ENCODE peak calls at places on chromosomes 7 and 10, in nine cellular contexts. C is AG04450; R is frontal cortex; S is A172; U is fibroblast of pulmonary artery; P is substantia nigra; Z is cardiac fibroblast; N is HEK293T; D is stimulated activated CD4-positive, alpha-beta T cell treated with anti-CD3 and anti-CD28 coated beads, TNF-alpha, amount 100 ng/mL, for 24 hours. Q is an unnamed sample.

GRCh38 chr10:131767716-131768115 is 133.1 kb upstream of the PPP2R2D start:
- DNase-seq in C (no peak), R (no peak), S (no peak), U (no peak), P (no peak), Z (no peak), N (no peak), D (no peak), Q (no peak)

GRCh38 chr7:80896856-80897598 is 21.8 kb downstream of the SEMA3C start:
- DNase-seq in C (no peak), R (no peak), S (peak), U (no peak), P (no peak), Z (no peak), N (no peak), D (no peak), Q (no peak)

GRCh38 chr10:99682752-99683151 is 23.4 kb downstream of the ENTPD7 start:
- DNase-seq in C (no peak), R (no peak), S (peak), U (peak), P (no peak), Z (peak), N (peak), D (no peak), Q (no peak)

GRCh38 chr10:62426086-62426485 is 51.9 kb downstream of the ZNF365 start:
- DNase-seq in C (no peak), R (no peak), S (peak), U (no peak), P (no peak), Z (no peak), N (no peak), D (peak), Q (no peak)

GRCh38 chr10:114284346-114285071 is 45.5 kb downstream of the VWA2 start:
- DNase-seq in C (no peak), R (no peak), S (no peak), U (no peak), P (no peak), Z (no peak), N (no peak), D (no peak), Q (no peak)

GRCh38 chr10:126013489-126014281 is 117.3 kb downstream of the FANK1 start:
- DNase-seq in C (peak), R (no peak), S (peak), U (peak), P (no peak), Z (peak), N (no peak), D (no peak), Q (no peak)

GRCh38 chr10:11594589-11595394 is 16.7 kb downstream of the USP6NL start:
- DNase-seq in C (no peak), R (no peak), S (no peak), U (no peak), P (no peak), Z (no peak), N (no peak), D (no peak), Q (no peak)

GRCh38 chr7:100824499-100825214 is 2.7 kb downstream of the EPHB4 start:
- DNase-seq in C (no peak), R (peak), S (no peak), U (no peak), P (no peak), Z (no peak), N (no peak), D (no peak), Q (no peak)

GRCh38 chr7:74231232-74231590 is 21.4 kb downstream of the LAT2 start:
- DNase-seq in C (no peak), R (no peak), S (no peak), U (no peak), P (peak), Z (no peak), N (no peak), D (no peak), Q (no peak)

GRCh38 chr10:86109421-86109820 is 257.2 kb downstream of the GRID1 start:
- DNase-seq in C (no peak), R (no peak), S (no peak), U (no peak), P (no peak), Z (no peak), N (no peak), D (no peak), Q (no peak)

GRCh38 chr7:108328174-108328651 is 128.0 kb downstream of the NRCAM start:
- DNase-seq in C (no peak), R (no peak), S (no peak), U (no peak), P (no peak), Z (no peak), N (peak), D (no peak), Q (no peak)

GRCh38 chr10:130968964-130969363 is 342.6 kb downstream of the TCERG1L start:
- DNase-seq in C (no peak), R (no peak), S (no peak), U (no peak), P (no peak), Z (no peak), N (no peak), D (no peak), Q (no peak)

GRCh38 chr7:130887182-130888016 is 153.4 kb upstream of the KLF14 start:
- DNase-seq in C (no peak), R (no peak), S (peak), U (peak), P (no peak), Z (peak), N (no peak), D (no peak), Q (no peak)

GRCh38 chr10:44885710-44886109 is 25.4 kb upstream of the TMEM72 start:
- DNase-seq in C (no peak), R (no peak), S (no peak), U (no peak), P (no peak), Z (no peak), N (no peak), D (no peak), Q (no peak)

GRCh38 chr10:9621216-9621615 is 1396.5 kb upstream of the CELF2 start:
- DNase-seq in C (no peak), R (no peak), S (no peak), U (no peak), P (no peak), Z (no peak), N (no peak), D (no peak), Q (no peak)

GRCh38 chr10:82378146-82378545 is 503.2 kb downstream of the NRG3 start:
- DNase-seq in C (no peak), R (no peak), S (peak), U (peak), P (no peak), Z (peak), N (no peak), D (no peak), Q (no peak)

GRCh38 chr10:75051308-75051707 is 60.1 kb upstream of the SAMD8 start:
- DNase-seq in C (no peak), R (no peak), S (no peak), U (no peak), P (no peak), Z (no peak), N (no peak), D (no peak), Q (no peak)

GRCh38 chr7:74032191-74032490 is 4.2 kb downstream of the ELN start:
- DNase-seq in C (no peak), R (no peak), S (peak), U (peak), P (peak), Z (peak), N (no peak), D (no peak), Q (peak)

GRCh38 chr7:4738711-4739527 is 36.5 kb upstream of the AP5Z1 start:
- DNase-seq in C (no peak), R (no peak), S (peak), U (peak), P (peak), Z (peak), N (no peak), D (peak), Q (peak)

GRCh38 chr7:22001345-22002004 is 55.8 kb upstream of the CDCA7L start:
- DNase-seq in C (peak), R (peak), S (peak), U (peak), P (no peak), Z (peak), N (peak), D (no peak), Q (peak)

GRCh38 chr7:32592721-32593120 is 97.4 kb downstream of the AVL9 start:
- DNase-seq in C (no peak), R (no peak), S (no peak), U (no peak), P (no peak), Z (no peak), N (no peak), D (no peak), Q (no peak)

GRCh38 chr7:29102554-29103151 is 43.7 kb downstream of the CPVL start:
- DNase-seq in C (peak), R (no peak), S (peak), U (peak), P (peak), Z (peak), N (peak), D (peak), Q (no peak)

GRCh38 chr7:21051865-21052264 is 265.2 kb upstream of the SP8 start:
- DNase-seq in C (no peak), R (no peak), S (no peak), U (no peak), P (no peak), Z (no peak), N (no peak), D (no peak), Q (no peak)

GRCh38 chr10:79431891-79432831 is 13.3 kb downstream of the ZCCHC24 start:
- DNase-seq in C (no peak), R (no peak), S (no peak), U (no peak), P (no peak), Z (peak), N (no peak), D (no peak), Q (no peak)

GRCh38 chr7:74344128-74344496 is 54.9 kb downstream of the CLIP2 start:
- DNase-seq in C (no peak), R (no peak), S (peak), U (peak), P (no peak), Z (peak), N (no peak), D (no peak), Q (no peak)

GRCh38 chr10:77005901-77006300 is 631.7 kb downstream of the KCNMA1 start:
- DNase-seq in C (no peak), R (no peak), S (no peak), U (no peak), P (no peak), Z (no peak), N (no peak), D (no peak), Q (no peak)

GRCh38 chr10:7811000-7811399 is 7.3 kb upstream of the TAF3 start:
- DNase-seq in C (no peak), R (no peak), S (no peak), U (no peak), P (no peak), Z (no peak), N (no peak), D (no peak), Q (no peak)

GRCh38 chr7:45589915-45590678 is 15.9 kb downstream of the ADCY1 start:
- DNase-seq in C (no peak), R (no peak), S (no peak), U (no peak), P (no peak), Z (no peak), N (no peak), D (no peak), Q (no peak)

GRCh38 chr7:149598721-149599308 is 101.2 kb upstream of the ZNF746 start:
- DNase-seq in C (no peak), R (no peak), S (peak), U (peak), P (no peak), Z (peak), N (peak), D (peak), Q (peak)

GRCh38 chr10:77478248-77478963 is 159.2 kb downstream of the KCNMA1 start:
- DNase-seq in C (peak), R (no peak), S (peak), U (peak), P (peak), Z (peak), N (no peak), D (no peak), Q (no peak)

GRCh38 chr10:125151824-125152634 is 8.3 kb downstream of the CTBP2 start:
- DNase-seq in C (no peak), R (no peak), S (no peak), U (no peak), P (no peak), Z (no peak), N (no peak), D (no peak), Q (no peak)

GRCh38 chr10:44902838-44903545 is 8.1 kb upstream of the TMEM72 start:
- DNase-seq in C (no peak), R (no peak), S (peak), U (no peak), P (no peak), Z (no peak), N (peak), D (no peak), Q (no peak)

GRCh38 chr7:49644402-49645166 is 128.9 kb upstream of the VWC2 start:
- DNase-seq in C (no peak), R (no peak), S (no peak), U (no peak), P (no peak), Z (no peak), N (no peak), D (no peak), Q (no peak)

GRCh38 chr10:19811517-19811916 is 4.7 kb upstream of the PLXDC2 start:
- DNase-seq in C (no peak), R (no peak), S (peak), U (peak), P (peak), Z (peak), N (peak), D (no peak), Q (peak)

GRCh38 chr7:23349484-23350157 is 50.5 kb downstream of the MALSU1 start:
- DNase-seq in C (no peak), R (no peak), S (peak), U (peak), P (no peak), Z (peak), N (no peak), D (no peak), Q (no peak)

GRCh38 chr7:149473251-149473650 is 12.4 kb upstream of the ZNF777 start:
- DNase-seq in C (no peak), R (no peak), S (no peak), U (no peak), P (no peak), Z (no peak), N (no peak), D (no peak), Q (no peak)

GRCh38 chr7:7183061-7183832 is 903 bp downstream of the C1GALT1 start:
- DNase-seq in C (no peak), R (no peak), S (no peak), U (peak), P (peak), Z (peak), N (peak), D (peak), Q (peak)

Q was measured in T47D.